ENCODE peak calls at places on chromosomes 16 and 17, in five cellular contexts. One of them, this sample, is unnamed.

GRCh38 chr17:11506635-11507034 is 91.6 kb upstream of the DNAH9 start:
- DNase-seq in HepG2: peak
- DNase-seq in GM12891: no peak
- DNase-seq in SK-N-SH: no peak
- DNase-seq in GM12878: no peak
- DNase-seq in this sample: no peak

GRCh38 chr16:84411768-84412167 is 43.4 kb downstream of the ATP2C2 start:
- DNase-seq in HepG2: no peak
- DNase-seq in GM12891: no peak
- DNase-seq in SK-N-SH: no peak
- DNase-seq in GM12878: no peak
- DNase-seq in this sample: no peak

GRCh38 chr17:16407911-16408588 is 7.3 kb upstream of the TRPV2 start:
- DNase-seq in HepG2: peak
- DNase-seq in GM12891: peak
- DNase-seq in SK-N-SH: peak
- DNase-seq in GM12878: peak
- DNase-seq in this sample: peak

GRCh38 chr17:38460082-38460715 is 31.9 kb downstream of the ARHGAP23 start:
- DNase-seq in HepG2: no peak
- DNase-seq in GM12891: no peak
- DNase-seq in SK-N-SH: no peak
- DNase-seq in GM12878: no peak
- DNase-seq in this sample: no peak

GRCh38 chr16:85473326-85473725 is 139.8 kb upstream of the GSE1 start:
- DNase-seq in HepG2: no peak
- DNase-seq in GM12891: no peak
- DNase-seq in SK-N-SH: no peak
- DNase-seq in GM12878: no peak
- DNase-seq in this sample: no peak

GRCh38 chr17:65371702-65372101 is 189.7 kb downstream of the AXIN2 start:
- DNase-seq in HepG2: no peak
- DNase-seq in GM12891: no peak
- DNase-seq in SK-N-SH: no peak
- DNase-seq in GM12878: no peak
- DNase-seq in this sample: no peak

GRCh38 chr16:31695667-31696066 is 168.0 kb downstream of the AHSP start:
- DNase-seq in HepG2: no peak
- DNase-seq in GM12891: no peak
- DNase-seq in SK-N-SH: no peak
- DNase-seq in GM12878: no peak
- DNase-seq in this sample: no peak

GRCh38 chr16:31194898-31195297 is 7.7 kb downstream of the PYCARD start:
- DNase-seq in HepG2: no peak
- DNase-seq in GM12891: no peak
- DNase-seq in SK-N-SH: no peak
- DNase-seq in GM12878: no peak
- DNase-seq in this sample: no peak

GRCh38 chr17:59287452-59287851 is 44.0 kb upstream of the YPEL2 start:
- DNase-seq in HepG2: no peak
- DNase-seq in GM12891: no peak
- DNase-seq in SK-N-SH: no peak
- DNase-seq in GM12878: no peak
- DNase-seq in this sample: no peak

GRCh38 chr16:81446318-81447275 is 2.0 kb downstream of the CMIP start:
- DNase-seq in HepG2: no peak
- DNase-seq in GM12891: peak
- DNase-seq in SK-N-SH: peak
- DNase-seq in GM12878: no peak
- DNase-seq in this sample: no peak

GRCh38 chr16:30335598-30336474 is 19.3 kb downstream of the CD2BP2 start:
- DNase-seq in HepG2: peak
- DNase-seq in GM12891: no peak
- DNase-seq in SK-N-SH: no peak
- DNase-seq in GM12878: peak
- DNase-seq in this sample: no peak

GRCh38 chr17:19741832-19742457 is 6.2 kb downstream of the ALDH3A1 start:
- DNase-seq in HepG2: no peak
- DNase-seq in GM12891: no peak
- DNase-seq in SK-N-SH: no peak
- DNase-seq in GM12878: no peak
- DNase-seq in this sample: no peak
- TF ChIP-seq TAF1 in HepG2: no peak
- TF ChIP-seq TAF1 in GM12891: no peak
- TF ChIP-seq TAF1 in SK-N-SH: no peak
- TF ChIP-seq TAF1 in GM12878: no peak
- TF ChIP-seq TAF1 in this sample: no peak

GRCh38 chr17:17866897-17867296 is 30.1 kb upstream of the SREBF1 start:
- DNase-seq in HepG2: no peak
- DNase-seq in GM12891: no peak
- DNase-seq in SK-N-SH: no peak
- DNase-seq in GM12878: no peak
- DNase-seq in this sample: no peak

GRCh38 chr17:17871913-17872312 is 35.1 kb upstream of the SREBF1 start:
- DNase-seq in HepG2: no peak
- DNase-seq in GM12891: no peak
- DNase-seq in SK-N-SH: no peak
- DNase-seq in GM12878: no peak
- DNase-seq in this sample: no peak

GRCh38 chr17:17866425-17866824 is 29.6 kb upstream of the SREBF1 start:
- DNase-seq in HepG2: no peak
- DNase-seq in GM12891: no peak
- DNase-seq in SK-N-SH: no peak
- DNase-seq in GM12878: no peak
- DNase-seq in this sample: no peak

GRCh38 chr17:17870292-17870691 is 33.5 kb upstream of the SREBF1 start:
- DNase-seq in HepG2: no peak
- DNase-seq in GM12891: no peak
- DNase-seq in SK-N-SH: no peak
- DNase-seq in GM12878: no peak
- DNase-seq in this sample: no peak

DNA sequence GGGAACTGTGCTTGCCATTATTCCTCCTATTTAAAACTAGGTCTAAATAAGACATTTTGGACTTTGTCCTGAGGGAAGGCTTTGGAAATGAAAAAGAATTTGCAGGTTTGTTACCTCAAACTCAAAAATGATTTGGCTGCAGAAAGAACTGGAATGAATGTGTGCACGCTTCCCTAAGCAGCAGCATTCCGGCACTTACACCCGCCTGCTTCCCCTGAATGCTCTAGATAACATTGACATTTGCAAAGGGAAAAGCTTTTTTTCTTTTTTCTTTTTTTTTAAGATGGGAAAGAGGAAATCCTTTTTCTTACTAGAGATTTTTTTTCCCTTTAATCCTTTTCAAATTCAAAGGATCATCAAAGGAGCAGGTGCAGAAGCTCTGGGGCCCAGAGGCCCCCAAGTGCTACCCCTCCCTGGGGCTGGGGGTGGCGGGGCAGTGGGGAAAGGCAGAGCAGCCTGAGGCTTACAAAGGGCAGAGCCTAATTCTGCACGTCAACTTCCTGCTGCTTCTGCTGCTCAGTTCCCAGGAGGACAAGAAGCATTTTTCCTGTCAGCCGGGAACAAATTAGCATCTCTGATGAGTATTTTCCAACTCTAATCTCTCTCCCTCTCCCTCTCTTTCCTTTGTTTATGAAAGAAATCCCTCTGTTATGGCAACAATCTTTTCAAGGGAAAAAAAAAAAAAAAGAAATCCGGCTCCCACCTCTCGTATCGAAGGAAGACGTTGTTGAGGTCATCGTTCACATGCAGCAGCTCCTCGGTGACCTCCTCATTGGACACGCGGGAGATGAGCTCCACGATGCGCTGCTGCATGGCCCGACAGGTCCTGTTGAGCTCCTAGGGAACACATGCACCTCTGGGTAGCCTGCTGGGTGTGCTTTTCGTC is 32.1 kb upstream of the SREBF1 start:
- DNase-seq in HepG2: no peak
- DNase-seq in GM12891: no peak
- DNase-seq in SK-N-SH: no peak
- DNase-seq in GM12878: no peak
- DNase-seq in this sample: no peak
- TF ChIP-seq POLR2AphosphoS5 in HepG2: no peak
- TF ChIP-seq POLR2AphosphoS5 in GM12891: no peak
- TF ChIP-seq POLR2AphosphoS5 in SK-N-SH: no peak
- TF ChIP-seq POLR2AphosphoS5 in GM12878: no peak
- TF ChIP-seq POLR2AphosphoS5 in this sample: no peak

DNA sequence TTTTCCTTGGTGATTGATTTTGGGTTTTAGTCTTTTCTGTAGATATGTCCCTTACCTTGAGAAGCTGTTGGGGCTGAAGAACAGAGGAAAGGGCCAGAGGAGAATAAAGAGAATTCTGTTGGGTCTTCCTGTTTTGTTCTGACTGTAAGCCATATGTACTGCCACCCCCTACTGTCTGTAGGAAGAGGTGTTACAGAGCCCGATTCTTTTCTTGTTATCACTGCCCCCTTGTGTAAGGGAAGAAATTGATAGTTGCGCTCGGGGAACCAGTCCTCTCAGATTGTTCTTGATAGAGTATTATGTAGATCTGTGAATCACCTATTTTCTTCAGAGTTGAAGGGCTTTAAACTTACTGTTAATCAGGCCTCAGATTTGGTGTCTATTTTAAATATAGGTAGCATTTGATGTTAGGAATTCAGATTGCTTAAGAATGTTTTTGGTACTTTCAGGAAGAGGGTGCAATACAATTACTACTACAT is 2.4 kb downstream of the TANC2 start:
- DNase-seq in HepG2: peak
- DNase-seq in GM12891: peak
- DNase-seq in SK-N-SH: peak
- DNase-seq in GM12878: peak
- DNase-seq in this sample: peak
- TF ChIP-seq TAF1 in HepG2: no peak
- TF ChIP-seq TAF1 in GM12891: no peak
- TF ChIP-seq TAF1 in SK-N-SH: peak
- TF ChIP-seq TAF1 in GM12878: no peak
- TF ChIP-seq TAF1 in this sample: no peak

GRCh38 chr17:29573558-29573870 is 5.0 kb downstream of the TP53I13 start:
- DNase-seq in HepG2: no peak
- DNase-seq in GM12891: no peak
- DNase-seq in SK-N-SH: no peak
- DNase-seq in GM12878: no peak
- DNase-seq in this sample: no peak

GRCh38 chr17:29573871-29574731 is 5.6 kb downstream of the TP53I13 start:
- DNase-seq in HepG2: no peak
- DNase-seq in GM12891: no peak
- DNase-seq in SK-N-SH: no peak
- DNase-seq in GM12878: no peak
- DNase-seq in this sample: no peak

GRCh38 chr17:29571883-29572681 is 3.6 kb downstream of the TP53I13 start:
- DNase-seq in HepG2: no peak
- DNase-seq in GM12891: no peak
- DNase-seq in SK-N-SH: peak
- DNase-seq in GM12878: no peak
- DNase-seq in this sample: no peak

GRCh38 chr17:29571486-29571882 is 3.0 kb downstream of the TP53I13 start:
- DNase-seq in HepG2: no peak
- DNase-seq in GM12891: no peak
- DNase-seq in SK-N-SH: no peak
- DNase-seq in GM12878: no peak
- DNase-seq in this sample: no peak

DNA sequence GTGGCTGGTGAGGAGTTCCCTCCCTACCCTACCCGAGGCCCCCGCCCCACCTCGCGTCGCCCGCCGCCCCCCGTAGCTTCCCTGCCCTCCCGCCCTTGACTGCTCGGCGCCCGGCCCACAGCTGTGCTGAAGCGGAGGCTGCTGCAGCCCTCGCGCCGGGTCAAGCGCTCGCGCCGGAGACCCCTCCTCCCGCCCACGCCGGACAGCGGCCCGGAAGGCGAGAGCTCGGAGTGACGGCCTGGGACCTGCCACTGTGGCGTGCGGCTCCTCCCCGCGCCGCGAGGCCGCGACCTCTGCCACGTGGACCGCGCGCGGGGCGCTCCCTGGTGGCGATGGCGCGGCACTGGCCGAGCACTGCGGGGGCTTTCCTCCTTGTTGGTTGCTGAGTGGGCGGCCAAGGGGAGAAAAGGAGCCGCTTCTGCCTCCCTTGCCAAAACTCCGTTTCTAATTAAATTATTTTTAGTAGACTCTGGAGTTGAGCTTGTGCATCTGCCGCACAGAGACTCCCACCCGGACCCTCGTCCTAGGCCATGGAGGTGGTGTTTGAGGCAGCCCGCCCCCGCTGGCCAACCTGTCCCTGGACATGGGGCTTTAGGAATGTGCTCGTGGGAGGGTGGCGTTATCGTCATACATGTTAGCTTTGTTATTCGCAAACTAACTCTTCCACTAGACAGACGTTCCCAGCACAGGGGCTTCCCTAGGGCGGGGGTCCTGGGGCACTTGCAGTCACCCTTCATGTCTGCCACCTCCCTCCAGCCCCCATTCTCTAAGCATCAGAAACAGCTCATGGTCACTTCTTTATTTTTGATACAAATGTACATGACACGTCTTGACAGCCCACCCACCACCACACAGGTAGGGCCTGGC is 4.4 kb downstream of the TP53I13 start:
- DNase-seq in HepG2: no peak
- DNase-seq in GM12891: peak
- DNase-seq in SK-N-SH: peak
- DNase-seq in GM12878: no peak
- DNase-seq in this sample: no peak
- TF ChIP-seq POLR2AphosphoS5 in HepG2: no peak
- TF ChIP-seq POLR2AphosphoS5 in GM12891: no peak
- TF ChIP-seq POLR2AphosphoS5 in SK-N-SH: no peak
- TF ChIP-seq POLR2AphosphoS5 in GM12878: no peak
- TF ChIP-seq POLR2AphosphoS5 in this sample: no peak

GRCh38 chr17:76529224-76529642 is 8.3 kb downstream of the CYGB start:
- DNase-seq in HepG2: no peak
- DNase-seq in GM12891: no peak
- DNase-seq in SK-N-SH: peak
- DNase-seq in GM12878: no peak
- DNase-seq in this sample: no peak
- TF ChIP-seq TAF1 in HepG2: no peak
- TF ChIP-seq TAF1 in GM12891: no peak
- TF ChIP-seq TAF1 in SK-N-SH: no peak
- TF ChIP-seq TAF1 in GM12878: no peak
- TF ChIP-seq TAF1 in this sample: no peak

GRCh38 chr17:29156781-29157180 is 23.4 kb downstream of the MYO18A start:
- DNase-seq in HepG2: no peak
- DNase-seq in GM12891: no peak
- DNase-seq in SK-N-SH: no peak
- DNase-seq in GM12878: no peak
- DNase-seq in this sample: no peak
- TF ChIP-seq POLR2AphosphoS5 in HepG2: no peak
- TF ChIP-seq POLR2AphosphoS5 in GM12891: no peak
- TF ChIP-seq POLR2AphosphoS5 in SK-N-SH: no peak
- TF ChIP-seq POLR2AphosphoS5 in GM12878: no peak
- TF ChIP-seq POLR2AphosphoS5 in this sample: no peak

DNA sequence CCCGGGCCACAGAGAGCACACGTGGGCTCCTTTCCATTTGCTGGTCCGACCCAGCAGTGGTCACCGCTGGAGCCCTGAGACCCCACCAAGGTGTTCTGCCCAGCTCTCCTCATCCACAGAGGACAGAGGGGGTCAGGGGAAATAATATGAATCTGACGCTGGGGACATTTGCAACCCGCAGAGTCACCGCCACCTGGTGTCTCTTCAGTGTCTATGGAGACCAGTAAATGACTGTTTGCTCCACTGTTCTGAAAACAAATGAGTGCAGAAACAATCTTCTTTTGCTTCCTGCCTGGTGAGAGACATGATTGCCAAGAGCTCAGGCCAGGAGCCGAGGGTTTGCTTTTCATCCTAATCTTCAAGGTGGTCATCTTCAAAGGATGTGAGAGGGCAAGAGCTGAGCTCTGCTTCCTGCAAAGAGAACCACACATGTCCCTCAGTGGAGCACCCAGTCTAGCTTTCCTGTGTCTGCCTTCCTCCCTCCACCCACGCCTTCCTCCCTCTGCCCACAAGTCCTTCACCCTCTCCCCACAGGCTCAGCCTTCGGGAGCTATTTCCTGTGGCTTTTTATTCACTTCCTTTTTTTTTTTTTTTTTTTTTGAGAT is 14.7 kb upstream of the KLHDC4 start:
- DNase-seq in HepG2: no peak
- DNase-seq in GM12891: no peak
- DNase-seq in SK-N-SH: no peak
- DNase-seq in GM12878: peak
- DNase-seq in this sample: no peak
- TF ChIP-seq TAF1 in HepG2: no peak
- TF ChIP-seq TAF1 in GM12891: no peak
- TF ChIP-seq TAF1 in SK-N-SH: no peak
- TF ChIP-seq TAF1 in GM12878: no peak
- TF ChIP-seq TAF1 in this sample: no peak